ENCODE peak calls at places on chromosomes 1 and 21, in seven cellular contexts. B, U, C, F, D, A and X are unnamed samples.

GRCh38 chr1:196599324-196599723 is 8.9 kb downstream of the KCNT2 start:
- DNase-seq in F (no peak), C (no peak), A (no peak), B (no peak), D (no peak), U (no peak), X (no peak)

GRCh38 chr21:42440187-42440792 is 36.6 kb downstream of the UBASH3A start:
- DNase-seq in F (no peak), B (no peak), C (peak), D (no peak), A (no peak), U (no peak), X (no peak)

GRCh38 chr1:207241164-207241934 is 80.1 kb upstream of the CD55 start:
- DNase-seq in F (no peak), D (peak), C (no peak), B (no peak), A (no peak), U (no peak), X (no peak)

GRCh38 chr21:15005391-15005790 is 59.4 kb downstream of the NRIP1 start:
- DNase-seq in C (no peak), D (no peak), F (no peak), B (no peak), A (peak), U (no peak), X (no peak)

GRCh38 chr1:3483801-3484444 is 29.5 kb downstream of the ARHGEF16 start:
- DNase-seq in B (peak), D (peak), U (peak), C (no peak), A (peak), F (no peak), X (peak)

GRCh38 chr1:52364235-52364839 is 1.7 kb downstream of the CC2D1B start:
- DNase-seq in D (no peak), C (no peak), A (no peak), B (no peak), F (no peak), U (peak), X (no peak)

GRCh38 chr21:33380483-33380998 is 22.7 kb upstream of the IFNGR2 start:
- DNase-seq in U (no peak), B (peak), C (peak), A (peak), F (peak), D (peak), X (peak)

GRCh38 chr1:22031214-22031962 is 21.1 kb upstream of the CDC42 start:
- DNase-seq in B (no peak), F (no peak), A (no peak), C (no peak), D (peak), U (peak), X (no peak)

GRCh38 chr1:17664322-17664721 is 90.8 kb upstream of the ACTL8 start:
- DNase-seq in B (peak), F (no peak), A (no peak), D (no peak), C (no peak), U (no peak), X (no peak)

GRCh38 chr1:228151170-228151513 is 1.4 kb downstream of the GJC2 start:
- DNase-seq in B (no peak), U (no peak), D (no peak), A (no peak), C (no peak), F (no peak), X (no peak)

GRCh38 chr1:40478276-40478675 is 1.2 kb downstream of the ZFP69 start:
- DNase-seq in C (no peak), U (no peak), A (no peak), B (no peak), F (no peak), D (no peak), X (no peak)

GRCh38 chr1:40479156-40479555 is 2.1 kb downstream of the ZFP69 start:
- DNase-seq in B (no peak), C (no peak), A (no peak), D (no peak), U (no peak), F (no peak), X (no peak)

GRCh38 chr1:40475268-40475667 is 1.8 kb upstream of the ZFP69 start:
- DNase-seq in F (no peak), C (no peak), B (no peak), U (no peak), A (no peak), D (no peak), X (no peak)

GRCh38 chr1:40476924-40477679 is at the start of gene ZFP69:
- DNase-seq in F (no peak), C (no peak), D (peak), B (peak), A (no peak), U (peak), X (no peak)

DNA sequence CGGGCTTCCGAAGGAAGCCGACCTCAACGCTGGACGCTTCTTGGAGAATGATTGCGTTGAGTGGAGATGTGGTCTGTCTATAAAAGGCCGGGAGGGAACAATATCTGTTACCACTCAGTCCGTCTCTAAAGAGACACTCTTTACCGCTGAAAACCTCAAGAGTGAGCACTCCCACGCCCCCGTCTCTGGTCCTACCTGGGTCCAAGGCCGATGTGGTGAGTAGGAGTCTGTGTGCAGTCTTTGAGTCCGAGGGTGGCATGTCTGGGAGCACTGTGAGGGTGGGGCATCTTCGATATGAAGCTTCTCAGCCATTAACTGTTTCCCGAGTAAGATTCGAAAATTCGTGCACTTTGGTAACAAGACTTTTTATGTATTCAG is 579 bp downstream of the ZFP69 start:
- DNase-seq in D (no peak), U (no peak), F (no peak), C (no peak), B (peak), A (no peak), X (no peak)
- TF ChIP-seq JUND in D (no peak), U (no peak), F (no peak), C (no peak), B (no peak), A (no peak), X (no peak)

GRCh38 chr1:161033751-161034150 is 5.0 kb downstream of the TSTD1 start:
- DNase-seq in A (no peak), C (no peak), B (peak), U (no peak), F (peak), D (no peak), X (peak)
- TF ChIP-seq JUND in A (no peak), C (no peak), B (peak), U (no peak), F (peak), D (no peak), X (peak)

DNA sequence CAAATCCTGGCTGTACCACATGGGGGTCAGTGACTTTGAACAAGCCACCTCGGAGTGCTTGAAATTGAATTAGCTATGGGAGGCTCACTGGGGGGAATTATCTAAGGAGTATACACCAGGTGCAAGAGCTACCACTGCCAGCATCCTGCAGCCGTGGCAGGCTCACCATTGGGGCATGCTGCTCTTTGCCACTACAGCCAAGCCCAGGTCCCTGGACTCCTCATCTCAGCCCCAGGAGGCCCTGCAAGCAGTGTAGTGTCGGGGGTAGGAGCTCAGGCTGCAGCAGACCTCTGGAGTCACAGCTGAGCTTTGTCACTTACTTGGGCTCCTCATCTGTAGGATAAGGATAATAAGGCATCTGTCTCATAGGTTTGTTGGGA is 35.3 kb downstream of the ACOT11 start:
- DNase-seq in B (no peak), A (no peak), F (no peak), C (no peak), D (no peak), U (no peak), X (no peak)
- TF ChIP-seq JUND in B (no peak), A (no peak), F (no peak), C (no peak), D (no peak), U (no peak), X (no peak)

GRCh38 chr1:94002046-94002787 is 93.0 kb upstream of the GCLM start:
- DNase-seq in U (no peak), C (no peak), B (no peak), A (no peak), D (no peak), F (no peak), X (no peak)

GRCh38 chr1:94001397-94002045 is 92.3 kb upstream of the GCLM start:
- DNase-seq in D (no peak), C (no peak), B (no peak), A (no peak), U (no peak), F (no peak), X (no peak)

GRCh38 chr1:94000531-94001282 is 91.5 kb upstream of the GCLM start:
- DNase-seq in B (no peak), F (no peak), U (no peak), D (no peak), A (no peak), C (no peak), X (no peak)

GRCh38 chr1:94006604-94007003 is 97.4 kb upstream of the GCLM start:
- DNase-seq in D (no peak), C (no peak), U (no peak), A (no peak), B (no peak), F (no peak), X (no peak)

GRCh38 chr1:94004924-94005323 is 95.7 kb upstream of the GCLM start:
- DNase-seq in U (no peak), A (no peak), B (no peak), D (no peak), C (no peak), F (no peak), X (no peak)
- TF ChIP-seq JUND in U (no peak), A (no peak), B (no peak), D (no peak), C (no peak), F (no peak), X (no peak)

DNA sequence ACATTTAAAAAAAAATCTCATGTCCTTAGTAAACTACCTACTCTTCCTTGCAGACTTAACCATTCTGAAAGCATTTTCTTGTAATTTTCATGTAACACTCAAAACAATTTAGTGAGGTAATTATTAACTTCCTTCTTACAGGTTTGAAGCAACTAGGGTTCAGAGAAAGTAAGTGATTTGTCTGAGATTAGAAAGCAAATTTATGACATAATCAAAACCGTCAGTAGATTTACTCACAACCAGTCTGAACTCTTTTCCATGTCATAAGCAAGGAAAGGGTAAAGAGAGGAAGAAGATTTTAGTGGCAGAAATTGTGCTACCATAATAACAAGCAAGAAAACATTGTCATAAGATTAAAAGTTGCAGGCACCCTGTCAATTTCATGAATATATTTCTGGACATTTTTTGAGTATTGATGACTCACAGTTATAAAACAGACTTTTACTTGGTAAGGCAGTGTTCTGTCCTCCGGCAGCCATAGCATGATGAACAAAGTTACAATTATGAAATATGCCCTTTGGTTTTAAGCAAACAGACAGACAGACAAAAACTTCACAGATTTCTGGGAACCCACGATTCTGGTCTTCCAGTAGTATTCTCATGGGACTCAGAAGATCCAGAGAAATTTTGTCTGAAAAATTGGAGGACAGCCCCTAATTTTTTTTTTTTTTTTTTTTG is 707.2 kb downstream of the RWDD3 start:
- DNase-seq in D (no peak), F (no peak), U (no peak), C (no peak), B (no peak), A (no peak), X (no peak)
- TF ChIP-seq JUND in D (no peak), F (no peak), U (no peak), C (no peak), B (no peak), A (no peak), X (no peak)

GRCh38 chr21:43884861-43885370 is 19.9 kb downstream of the AGPAT3 start:
- DNase-seq in D (peak), A (no peak), C (no peak), B (no peak), U (no peak), F (no peak), X (no peak)

GRCh38 chr21:43881918-43882317 is 16.9 kb downstream of the AGPAT3 start:
- DNase-seq in F (no peak), D (no peak), U (no peak), A (no peak), B (no peak), C (no peak), X (no peak)

GRCh38 chr21:43885721-43886120 is 20.7 kb downstream of the AGPAT3 start:
- DNase-seq in A (no peak), C (no peak), F (no peak), B (no peak), U (no peak), D (no peak), X (no peak)

GRCh38 chr21:43882952-43883492 is 18.0 kb downstream of the AGPAT3 start:
- DNase-seq in F (no peak), B (no peak), D (no peak), A (no peak), C (no peak), U (no peak), X (no peak)

GRCh38 chr21:43884012-43884860 is 19.2 kb downstream of the AGPAT3 start:
- DNase-seq in U (peak), B (peak), C (no peak), F (peak), D (peak), A (no peak), X (peak)
- TF ChIP-seq JUND in U (no peak), B (peak), C (no peak), F (no peak), D (peak), A (no peak), X (no peak)